ENCODE peak calls at places on chromosomes 12 and 14, in six cellular contexts. One of them, this sample, is unnamed. For H3K9me3, the result is how much of the 10 kb centered on the place peaks cover.

GRCh38 chr12:1533602-1534304 is 60.6 kb downstream of the FBXL14 start:
- DNase-seq in esophagus squamous epithelium: no peak
- DNase-seq in small intestine: no peak
- DNase-seq in psoas muscle: no peak
- DNase-seq in naive thymus-derived CD4-positive, alpha-beta T cell: peak
- DNase-seq in cardiac muscle cell: peak
- DNase-seq in this sample: peak

GRCh38 chr14:92534863-92535654 is 21.5 kb downstream of the RIN3 start:
- DNase-seq in naive thymus-derived CD4-positive, alpha-beta T cell: no peak
- DNase-seq in cardiac muscle cell: no peak
- DNase-seq in psoas muscle: no peak
- DNase-seq in esophagus squamous epithelium: no peak
- DNase-seq in small intestine: peak
- DNase-seq in this sample: peak

GRCh38 chr12:52860102-52860838 is 11.5 kb upstream of the KRT78 start:
- DNase-seq in esophagus squamous epithelium: no peak
- DNase-seq in psoas muscle: no peak
- DNase-seq in naive thymus-derived CD4-positive, alpha-beta T cell: no peak
- DNase-seq in small intestine: peak
- DNase-seq in cardiac muscle cell: no peak
- DNase-seq in this sample: no peak

GRCh38 chr12:54949041-54949721 is 35.4 kb downstream of the TESPA1 start:
- DNase-seq in small intestine: no peak
- DNase-seq in cardiac muscle cell: no peak
- DNase-seq in esophagus squamous epithelium: no peak
- DNase-seq in psoas muscle: no peak
- DNase-seq in naive thymus-derived CD4-positive, alpha-beta T cell: no peak
- DNase-seq in this sample: no peak

GRCh38 chr14:95786566-95786965 is 72.6 kb upstream of the TCL1A start:
- DNase-seq in small intestine: no peak
- DNase-seq in naive thymus-derived CD4-positive, alpha-beta T cell: no peak
- DNase-seq in cardiac muscle cell: no peak
- DNase-seq in psoas muscle: no peak
- DNase-seq in esophagus squamous epithelium: no peak
- DNase-seq in this sample: no peak

GRCh38 chr12:76944892-76945291 is 66.1 kb upstream of the CSRP2 start:
- DNase-seq in naive thymus-derived CD4-positive, alpha-beta T cell: no peak
- DNase-seq in small intestine: no peak
- DNase-seq in psoas muscle: no peak
- DNase-seq in esophagus squamous epithelium: no peak
- DNase-seq in cardiac muscle cell: no peak
- DNase-seq in this sample: no peak

GRCh38 chr12:690466-690865 is 27.2 kb upstream of the NINJ2 start:
- DNase-seq in cardiac muscle cell: no peak
- DNase-seq in small intestine: no peak
- DNase-seq in psoas muscle: no peak
- DNase-seq in naive thymus-derived CD4-positive, alpha-beta T cell: no peak
- DNase-seq in esophagus squamous epithelium: no peak
- DNase-seq in this sample: no peak

GRCh38 chr14:104217486-104218360 is 79.3 kb downstream of the KIF26A start:
- DNase-seq in naive thymus-derived CD4-positive, alpha-beta T cell: no peak
- DNase-seq in esophagus squamous epithelium: no peak
- DNase-seq in small intestine: no peak
- DNase-seq in psoas muscle: peak
- DNase-seq in cardiac muscle cell: no peak
- DNase-seq in this sample: no peak

GRCh38 chr14:73785834-73786631 is 65.6 kb upstream of the PTGR2 start:
- DNase-seq in small intestine: peak
- DNase-seq in psoas muscle: peak
- DNase-seq in esophagus squamous epithelium: no peak
- DNase-seq in cardiac muscle cell: peak
- DNase-seq in naive thymus-derived CD4-positive, alpha-beta T cell: peak
- DNase-seq in this sample: peak

GRCh38 chr14:88933203-88933602 is 108.8 kb downstream of the TTC8 start:
- DNase-seq in cardiac muscle cell: no peak
- DNase-seq in psoas muscle: no peak
- DNase-seq in small intestine: no peak
- DNase-seq in naive thymus-derived CD4-positive, alpha-beta T cell: no peak
- DNase-seq in esophagus squamous epithelium: no peak
- DNase-seq in this sample: no peak

GRCh38 chr14:50127802-50128201 is 11.4 kb upstream of the VCPKMT start:
- DNase-seq in psoas muscle: no peak
- DNase-seq in esophagus squamous epithelium: no peak
- DNase-seq in small intestine: no peak
- DNase-seq in cardiac muscle cell: no peak
- DNase-seq in naive thymus-derived CD4-positive, alpha-beta T cell: no peak
- DNase-seq in this sample: no peak

GRCh38 chr14:33556382-33557121 is 394.3 kb downstream of the EGLN3 start:
- DNase-seq in cardiac muscle cell: no peak
- DNase-seq in psoas muscle: no peak
- DNase-seq in naive thymus-derived CD4-positive, alpha-beta T cell: no peak
- DNase-seq in esophagus squamous epithelium: no peak
- DNase-seq in small intestine: no peak
- DNase-seq in this sample: no peak

GRCh38 chr12:48681416-48681737 is 661 bp downstream of the KANSL2 start:
- DNase-seq in naive thymus-derived CD4-positive, alpha-beta T cell: no peak
- DNase-seq in cardiac muscle cell: no peak
- DNase-seq in psoas muscle: no peak
- DNase-seq in small intestine: no peak
- DNase-seq in esophagus squamous epithelium: no peak
- DNase-seq in this sample: no peak

GRCh38 chr14:60166144-60166543 is 946 bp upstream of the DHRS7 start:
- DNase-seq in esophagus squamous epithelium: no peak
- DNase-seq in cardiac muscle cell: no peak
- DNase-seq in small intestine: peak
- DNase-seq in naive thymus-derived CD4-positive, alpha-beta T cell: no peak
- DNase-seq in psoas muscle: no peak
- DNase-seq in this sample: peak

GRCh38 chr12:42477931-42478330 is 111.6 kb downstream of the PRICKLE1 start:
- DNase-seq in esophagus squamous epithelium: no peak
- DNase-seq in naive thymus-derived CD4-positive, alpha-beta T cell: no peak
- DNase-seq in small intestine: no peak
- DNase-seq in psoas muscle: no peak
- DNase-seq in cardiac muscle cell: no peak
- DNase-seq in this sample: no peak

GRCh38 chr14:100590726-100591452 is 3.7 kb upstream of the BEGAIN start:
- DNase-seq in esophagus squamous epithelium: no peak
- DNase-seq in psoas muscle: peak
- DNase-seq in small intestine: no peak
- DNase-seq in cardiac muscle cell: no peak
- DNase-seq in naive thymus-derived CD4-positive, alpha-beta T cell: no peak
- DNase-seq in this sample: no peak

GRCh38 chr12:103586132-103586531 is 941 bp upstream of the STAB2 start:
- DNase-seq in psoas muscle: no peak
- DNase-seq in small intestine: no peak
- DNase-seq in naive thymus-derived CD4-positive, alpha-beta T cell: no peak
- DNase-seq in cardiac muscle cell: no peak
- DNase-seq in esophagus squamous epithelium: no peak
- DNase-seq in this sample: no peak

GRCh38 chr12:96220902-96221301 is 26.7 kb downstream of the ELK3 start:
- DNase-seq in psoas muscle: no peak
- DNase-seq in naive thymus-derived CD4-positive, alpha-beta T cell: no peak
- DNase-seq in cardiac muscle cell: peak
- DNase-seq in esophagus squamous epithelium: no peak
- DNase-seq in small intestine: no peak
- DNase-seq in this sample: no peak

GRCh38 chr12:104137175-104137901 is 672 bp downstream of the NFYB start:
- DNase-seq in esophagus squamous epithelium: no peak
- DNase-seq in cardiac muscle cell: peak
- DNase-seq in naive thymus-derived CD4-positive, alpha-beta T cell: peak
- DNase-seq in psoas muscle: peak
- DNase-seq in small intestine: peak
- DNase-seq in this sample: peak

GRCh38 chr14:60087664-60088063 is 4.1 kb upstream of the PCNX4 start:
- DNase-seq in small intestine: no peak
- DNase-seq in psoas muscle: no peak
- DNase-seq in cardiac muscle cell: no peak
- DNase-seq in naive thymus-derived CD4-positive, alpha-beta T cell: no peak
- DNase-seq in esophagus squamous epithelium: no peak
- DNase-seq in this sample: no peak

GRCh38 chr14:93619176-93619793 is 169.0 kb downstream of the PRIMA1 start:
- DNase-seq in naive thymus-derived CD4-positive, alpha-beta T cell: no peak
- DNase-seq in small intestine: peak
- DNase-seq in cardiac muscle cell: peak
- DNase-seq in esophagus squamous epithelium: no peak
- DNase-seq in psoas muscle: no peak
- DNase-seq in this sample: no peak

GRCh38 chr12:108004368-108004767 is 124.7 kb upstream of the WSCD2 start:
- DNase-seq in psoas muscle: no peak
- DNase-seq in naive thymus-derived CD4-positive, alpha-beta T cell: no peak
- DNase-seq in small intestine: no peak
- DNase-seq in cardiac muscle cell: peak
- DNase-seq in esophagus squamous epithelium: no peak
- DNase-seq in this sample: no peak

GRCh38 chr12:78470354-78471195 is 394.0 kb upstream of the SYT1 start:
- DNase-seq in cardiac muscle cell: peak
- DNase-seq in naive thymus-derived CD4-positive, alpha-beta T cell: no peak
- DNase-seq in small intestine: peak
- DNase-seq in esophagus squamous epithelium: no peak
- DNase-seq in psoas muscle: no peak
- DNase-seq in this sample: no peak

GRCh38 chr12:124466200-124467128 is 100.9 kb downstream of the NCOR2 start:
- DNase-seq in psoas muscle: peak
- DNase-seq in naive thymus-derived CD4-positive, alpha-beta T cell: peak
- DNase-seq in cardiac muscle cell: no peak
- DNase-seq in esophagus squamous epithelium: peak
- DNase-seq in small intestine: peak
- DNase-seq in this sample: peak

GRCh38 chr12:110530511-110530910 is 28.4 kb downstream of the RAD9B start:
- DNase-seq in esophagus squamous epithelium: no peak
- DNase-seq in psoas muscle: no peak
- DNase-seq in naive thymus-derived CD4-positive, alpha-beta T cell: no peak
- DNase-seq in small intestine: no peak
- DNase-seq in cardiac muscle cell: peak
- DNase-seq in this sample: no peak

GRCh38 chr12:3490848-3491382 is at the start of gene PRMT8:
- DNase-seq in esophagus squamous epithelium: no peak
- DNase-seq in small intestine: no peak
- DNase-seq in naive thymus-derived CD4-positive, alpha-beta T cell: no peak
- DNase-seq in cardiac muscle cell: peak
- DNase-seq in psoas muscle: no peak
- DNase-seq in this sample: no peak

GRCh38 chr14:61140271-61140670 is 140.9 kb downstream of the TMEM30B start:
- DNase-seq in naive thymus-derived CD4-positive, alpha-beta T cell: no peak
- DNase-seq in small intestine: no peak
- DNase-seq in psoas muscle: no peak
- DNase-seq in cardiac muscle cell: no peak
- DNase-seq in esophagus squamous epithelium: no peak
- DNase-seq in this sample: no peak

GRCh38 chr12:42143401-42144173 is 1.1 kb downstream of the GXYLT1 start:
- DNase-seq in esophagus squamous epithelium: no peak
- DNase-seq in small intestine: peak
- DNase-seq in psoas muscle: no peak
- DNase-seq in naive thymus-derived CD4-positive, alpha-beta T cell: no peak
- DNase-seq in cardiac muscle cell: peak
- DNase-seq in this sample: peak

GRCh38 chr14:67857778-67858350 is 38.3 kb downstream of the RAD51B start:
- DNase-seq in esophagus squamous epithelium: no peak
- DNase-seq in cardiac muscle cell: no peak
- DNase-seq in naive thymus-derived CD4-positive, alpha-beta T cell: no peak
- DNase-seq in small intestine: no peak
- DNase-seq in psoas muscle: no peak
- DNase-seq in this sample: no peak

GRCh38 chr14:97655169-97655948 is 858.2 kb downstream of the VRK1 start:
- DNase-seq in small intestine: no peak
- DNase-seq in psoas muscle: no peak
- DNase-seq in esophagus squamous epithelium: no peak
- DNase-seq in cardiac muscle cell: no peak
- DNase-seq in naive thymus-derived CD4-positive, alpha-beta T cell: no peak
- DNase-seq in this sample: no peak
- H3K9me3 ChIP-seq in small intestine: under half
- H3K9me3 ChIP-seq in psoas muscle: under half
- H3K9me3 ChIP-seq in esophagus squamous epithelium: under half
- H3K9me3 ChIP-seq in cardiac muscle cell: under half
- H3K9me3 ChIP-seq in naive thymus-derived CD4-positive, alpha-beta T cell: under half
- H3K9me3 ChIP-seq in this sample: under half

GRCh38 chr12:29314421-29314820 is 66.6 kb downstream of the ERGIC2 start:
- DNase-seq in esophagus squamous epithelium: no peak
- DNase-seq in cardiac muscle cell: no peak
- DNase-seq in small intestine: no peak
- DNase-seq in psoas muscle: no peak
- DNase-seq in naive thymus-derived CD4-positive, alpha-beta T cell: no peak
- DNase-seq in this sample: no peak

GRCh38 chr12:29320295-29321090 is 60.5 kb downstream of the ERGIC2 start:
- DNase-seq in esophagus squamous epithelium: no peak
- DNase-seq in psoas muscle: no peak
- DNase-seq in cardiac muscle cell: no peak
- DNase-seq in naive thymus-derived CD4-positive, alpha-beta T cell: no peak
- DNase-seq in small intestine: peak
- DNase-seq in this sample: no peak

GRCh38 chr12:29317556-29318363 is 63.2 kb downstream of the ERGIC2 start:
- DNase-seq in esophagus squamous epithelium: no peak
- DNase-seq in psoas muscle: no peak
- DNase-seq in naive thymus-derived CD4-positive, alpha-beta T cell: no peak
- DNase-seq in small intestine: peak
- DNase-seq in cardiac muscle cell: peak
- DNase-seq in this sample: peak

GRCh38 chr12:29322157-29322556 is 58.8 kb downstream of the ERGIC2 start:
- DNase-seq in esophagus squamous epithelium: no peak
- DNase-seq in small intestine: peak
- DNase-seq in psoas muscle: no peak
- DNase-seq in naive thymus-derived CD4-positive, alpha-beta T cell: no peak
- DNase-seq in cardiac muscle cell: no peak
- DNase-seq in this sample: no peak

GRCh38 chr12:29316772-29317171 is 64.2 kb downstream of the ERGIC2 start:
- DNase-seq in cardiac muscle cell: peak
- DNase-seq in naive thymus-derived CD4-positive, alpha-beta T cell: no peak
- DNase-seq in psoas muscle: peak
- DNase-seq in small intestine: peak
- DNase-seq in esophagus squamous epithelium: no peak
- DNase-seq in this sample: no peak
- H3K4me3 ChIP-seq in cardiac muscle cell: no peak
- H3K4me3 ChIP-seq in naive thymus-derived CD4-positive, alpha-beta T cell: no peak
- H3K4me3 ChIP-seq in psoas muscle: no peak
- H3K4me3 ChIP-seq in small intestine: no peak
- H3K4me3 ChIP-seq in esophagus squamous epithelium: no peak
- H3K4me3 ChIP-seq in this sample: no peak

GRCh38 chr14:29354446-29354845 is 573.2 kb downstream of the PRKD1 start:
- DNase-seq in small intestine: no peak
- DNase-seq in psoas muscle: no peak
- DNase-seq in cardiac muscle cell: no peak
- DNase-seq in esophagus squamous epithelium: no peak
- DNase-seq in naive thymus-derived CD4-positive, alpha-beta T cell: no peak
- DNase-seq in this sample: no peak
- H3K9me3 ChIP-seq in small intestine: under half
- H3K9me3 ChIP-seq in psoas muscle: under half
- H3K9me3 ChIP-seq in cardiac muscle cell: under half
- H3K9me3 ChIP-seq in esophagus squamous epithelium: under half
- H3K9me3 ChIP-seq in naive thymus-derived CD4-positive, alpha-beta T cell: under half
- H3K9me3 ChIP-seq in this sample: under half

DNA sequence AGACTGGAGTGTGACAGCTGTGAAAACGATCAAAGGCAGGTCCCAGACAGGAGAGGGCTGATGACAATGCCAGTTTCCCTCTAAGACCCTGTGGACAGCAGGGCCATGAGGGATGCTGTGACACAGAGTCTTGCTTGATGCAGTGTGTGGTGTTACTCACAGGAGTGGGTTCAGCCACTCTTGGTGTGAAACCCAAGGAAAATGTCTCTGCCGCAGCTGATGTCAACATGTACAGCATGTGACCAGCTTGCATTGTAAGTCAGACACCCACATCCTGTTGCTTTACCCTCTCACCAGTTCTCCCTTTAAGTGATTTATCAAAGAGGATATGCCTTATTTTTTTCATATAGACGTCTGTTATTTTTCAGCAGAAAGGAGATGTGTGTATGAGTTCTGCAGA is 268.6 kb downstream of the BTG1 start:
- DNase-seq in small intestine: peak
- DNase-seq in naive thymus-derived CD4-positive, alpha-beta T cell: peak
- DNase-seq in esophagus squamous epithelium: peak
- DNase-seq in cardiac muscle cell: no peak
- DNase-seq in psoas muscle: no peak
- DNase-seq in this sample: peak
- H3K4me3 ChIP-seq in small intestine: no peak
- H3K4me3 ChIP-seq in naive thymus-derived CD4-positive, alpha-beta T cell: peak
- H3K4me3 ChIP-seq in esophagus squamous epithelium: no peak
- H3K4me3 ChIP-seq in cardiac muscle cell: no peak
- H3K4me3 ChIP-seq in psoas muscle: no peak
- H3K4me3 ChIP-seq in this sample: peak